ENCODE peak calls at places on chromosome 5, in five cellular contexts. X, V, R, L and S are unnamed samples.

GRCh38 chr5:23208959-23209431 is 298.4 kb upstream of the PRDM9 start:
- DNase-seq in X (peak), V (peak), R (peak), L (peak), S (peak)

GRCh38 chr5:95644351-95645042 is 2.1 kb upstream of the RFESD start:
- DNase-seq in X (no peak), V (peak), R (no peak), L (peak), S (peak)

GRCh38 chr5:180785151-180785781 is 17.3 kb downstream of the MGAT1 start:
- DNase-seq in X (no peak), V (peak), R (no peak), L (no peak), S (no peak)

GRCh38 chr5:60092671-60093422 is 199.3 kb upstream of the PDE4D start:
- DNase-seq in X (no peak), V (peak), R (no peak), L (no peak), S (no peak)

GRCh38 chr5:160367261-160367660 is 3.2 kb downstream of the C1QTNF2 start:
- DNase-seq in X (no peak), V (no peak), R (no peak), L (no peak), S (no peak)

GRCh38 chr5:14729448-14730385 is 65.2 kb downstream of the OTULIN start:
- DNase-seq in X (no peak), V (no peak), R (no peak), L (no peak), S (no peak)

GRCh38 chr5:109784687-109785086 is 95.0 kb downstream of the MAN2A1 start:
- DNase-seq in X (no peak), V (no peak), R (no peak), L (no peak), S (no peak)

GRCh38 chr5:27462936-27463335 is 424.6 kb upstream of the CDH9 start:
- DNase-seq in X (no peak), V (no peak), R (no peak), L (no peak), S (no peak)

GRCh38 chr5:133531634-133532033 is 80.7 kb downstream of the FSTL4 start:
- DNase-seq in X (no peak), V (no peak), R (no peak), L (no peak), S (no peak)

GRCh38 chr5:176938472-176938871 is 39.3 kb upstream of the HK3 start:
- DNase-seq in X (no peak), V (no peak), R (no peak), L (no peak), S (no peak)

GRCh38 chr5:112276996-112277395 is 142.1 kb downstream of the EPB41L4A start:
- DNase-seq in X (no peak), V (no peak), R (no peak), L (no peak), S (no peak)

GRCh38 chr5:104967806-104968205 is 1405.2 kb upstream of the NUDT12 start:
- DNase-seq in X (no peak), V (no peak), R (no peak), L (no peak), S (no peak)

GRCh38 chr5:123089971-123090640 is 1.1 kb downstream of the PRDM6 start:
- DNase-seq in X (no peak), V (no peak), R (no peak), L (no peak), S (peak)

GRCh38 chr5:163177971-163178370 is 259.4 kb upstream of the CCNG1 start:
- DNase-seq in X (no peak), V (no peak), R (no peak), L (no peak), S (no peak)

GRCh38 chr5:164375051-164375450 is 869.6 kb downstream of the MAT2B start:
- DNase-seq in X (no peak), V (no peak), R (no peak), L (no peak), S (no peak)

GRCh38 chr5:167898361-167899042 is 392.9 kb upstream of the WWC1 start:
- DNase-seq in X (no peak), V (no peak), R (no peak), L (no peak), S (no peak)
- TF ChIP-seq SUZ12 in X (no peak), V (no peak), R (no peak), L (no peak), S (no peak)

DNA sequence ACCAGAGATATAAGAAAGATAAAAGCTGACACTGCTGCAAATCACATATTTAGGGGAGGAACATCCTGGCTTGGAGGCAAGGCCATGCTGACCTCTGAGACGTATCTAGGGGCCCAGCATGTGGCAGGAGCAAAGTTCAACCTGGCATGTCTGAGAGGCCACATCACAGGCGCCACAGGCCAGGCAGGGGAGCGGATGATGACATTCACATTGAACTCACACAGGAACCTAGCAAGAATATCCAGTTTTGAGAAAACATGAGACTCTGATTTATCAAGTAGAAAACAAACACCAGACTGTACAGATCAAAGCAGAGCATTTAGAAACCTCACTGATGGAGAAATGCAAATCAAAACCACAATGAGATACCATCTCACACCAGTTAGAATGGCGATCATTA is 64.2 kb upstream of the STK32A start:
- DNase-seq in X (no peak), V (peak), R (no peak), L (no peak), S (no peak)
- TF ChIP-seq SUZ12 in X (no peak), V (no peak), R (no peak), L (no peak), S (no peak)

GRCh38 chr5:143229426-143229895 is 174.0 kb downstream of the NR3C1 start:
- DNase-seq in X (no peak), V (no peak), R (no peak), L (no peak), S (no peak)

GRCh38 chr5:143228597-143229293 is 174.7 kb downstream of the NR3C1 start:
- DNase-seq in X (no peak), V (no peak), R (no peak), L (no peak), S (no peak)

GRCh38 chr5:143230676-143230996 is 172.8 kb downstream of the NR3C1 start:
- DNase-seq in X (no peak), V (no peak), R (no peak), L (no peak), S (no peak)

GRCh38 chr5:143231426-143231825 is 172.1 kb downstream of the NR3C1 start:
- DNase-seq in X (no peak), V (no peak), R (no peak), L (no peak), S (no peak)

DNA sequence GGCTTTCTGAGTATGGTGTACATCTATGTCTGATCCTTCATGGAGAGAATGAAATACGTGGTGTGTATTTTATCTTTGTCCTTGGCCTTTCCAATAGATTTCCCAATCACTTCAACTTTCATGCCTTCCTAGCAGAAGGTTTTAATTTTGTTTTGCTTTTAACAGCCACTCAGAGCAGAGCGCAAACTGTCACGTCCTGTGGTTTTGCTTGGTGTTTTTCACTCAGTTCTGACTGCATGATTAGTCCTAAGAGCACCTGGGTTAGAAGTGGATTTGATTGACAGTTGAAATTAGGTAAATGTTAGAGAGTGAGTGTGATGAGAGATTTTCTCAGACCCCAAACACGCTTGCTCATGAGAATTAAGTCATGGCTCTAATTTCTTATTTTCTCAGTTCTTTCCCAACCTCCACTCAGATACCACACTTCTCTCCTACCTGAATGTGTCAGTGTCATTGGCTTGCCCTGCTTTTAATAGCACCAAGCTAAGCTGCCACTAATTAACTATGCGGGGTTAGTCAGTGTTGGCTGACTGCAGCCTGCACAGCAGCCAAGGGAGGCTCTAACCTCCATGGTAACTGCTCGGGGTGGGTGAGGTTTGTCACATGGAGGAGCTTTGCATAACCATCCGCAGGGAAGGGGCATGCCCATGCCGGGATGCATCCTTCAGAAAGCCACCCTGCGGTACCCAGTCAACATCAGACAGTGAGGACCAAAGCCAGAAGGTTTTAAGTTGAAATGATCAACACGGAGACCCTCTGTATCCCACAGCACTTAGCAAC is 173.4 kb downstream of the NR3C1 start:
- DNase-seq in X (no peak), V (peak), R (no peak), L (peak), S (no peak)
- TF ChIP-seq SUZ12 in X (no peak), V (no peak), R (no peak), L (no peak), S (no peak)

GRCh38 chr5:2215059-2215458 is 332.3 kb upstream of the IRX4 start:
- DNase-seq in X (no peak), V (no peak), R (no peak), L (no peak), S (no peak)
- TF ChIP-seq SUZ12 in X (no peak), V (no peak), R (no peak), L (no peak), S (no peak)

GRCh38 chr5:132458651-132459030 is 31.9 kb downstream of the IRF1 start:
- DNase-seq in X (no peak), V (no peak), R (no peak), L (no peak), S (no peak)

GRCh38 chr5:132457371-132458225 is 33.0 kb downstream of the IRF1 start:
- DNase-seq in X (no peak), V (peak), R (no peak), L (no peak), S (no peak)

GRCh38 chr5:132458226-132458560 is 32.4 kb downstream of the IRF1 start:
- DNase-seq in X (no peak), V (no peak), R (no peak), L (no peak), S (no peak)

GRCh38 chr5:132455614-132456115 is 34.9 kb downstream of the IRF1 start:
- DNase-seq in X (no peak), V (peak), R (no peak), L (no peak), S (no peak)

DNA sequence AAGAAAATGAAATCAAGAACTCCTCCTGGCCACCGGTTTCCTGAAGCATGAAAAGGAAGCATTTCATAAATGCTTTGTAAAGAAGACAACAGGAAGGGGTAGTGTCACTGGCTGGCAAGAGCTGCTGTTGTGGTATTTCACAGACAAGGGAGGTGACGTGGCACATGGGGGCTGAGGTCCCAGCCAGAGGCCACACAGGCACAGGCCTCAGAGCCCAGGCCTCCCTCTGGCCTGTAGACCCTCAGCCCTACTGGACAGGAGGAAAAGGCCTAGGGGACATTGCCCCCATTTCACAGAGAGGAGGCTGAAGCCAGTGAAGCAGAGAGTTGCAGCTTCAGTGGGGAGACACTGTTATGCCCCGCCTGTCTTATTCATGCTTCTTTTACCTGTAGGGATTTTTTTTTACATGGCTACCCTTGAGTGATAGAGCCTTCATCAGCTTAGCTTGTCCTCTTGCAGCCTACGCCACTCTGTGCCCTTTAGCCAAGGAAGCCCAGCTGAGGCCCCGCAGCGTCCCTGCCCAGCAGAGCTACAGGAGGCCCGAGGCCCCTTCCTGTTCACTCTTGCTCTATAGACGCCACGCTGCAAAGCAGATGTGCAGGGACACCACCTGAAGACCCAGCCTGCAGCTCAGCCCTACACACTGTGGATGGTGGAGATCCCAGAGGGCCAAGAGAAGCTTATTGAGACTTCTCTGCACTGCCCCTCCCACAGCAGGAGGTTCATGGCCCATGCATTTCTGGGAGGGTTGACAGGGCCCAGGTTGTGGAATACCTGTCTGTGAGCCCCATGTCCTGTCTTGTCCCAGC is 33.8 kb downstream of the IRF1 start:
- DNase-seq in X (no peak), V (no peak), R (no peak), L (peak), S (no peak)
- TF ChIP-seq SUZ12 in X (no peak), V (no peak), R (no peak), L (no peak), S (no peak)

GRCh38 chr5:759781-760362 is 24.7 kb downstream of the ZDHHC11B start:
- DNase-seq in X (no peak), V (no peak), R (no peak), L (no peak), S (no peak)
- TF ChIP-seq SUZ12 in X (no peak), V (no peak), R (no peak), L (no peak), S (no peak)